ENCODE peak calls at places on chromosomes 1 and 21, in ten cellular contexts. G is NCI-H774; V is T47D; K is stimulated activated CD4-positive, alpha-beta T cell treated with anti-CD3 and anti-CD28 coated beads, Interleukin-15, amount 100 ng/mL, for 24 hours; F is mesenteric fat pad; T is sigmoid colon; M is CD8-positive, alpha-beta T cell; Q is fibroblast of lung; P is kidney glomerular epithelial cell; N is activated CD8-positive, alpha-beta memory T cell treated with anti-CD3 and anti-CD28 coated beads for 4 hours. E is an unnamed sample.

GRCh38 chr1:6127587-6128163 is 52.4 kb downstream of the CHD5 start:
- DNase-seq in V (peak), K (peak), G (peak), M (peak), P (peak), F (no peak), Q (peak), N (peak), T (peak), E (no peak)

GRCh38 chr1:11057477-11057876 is 2.3 kb downstream of the SRM start:
- DNase-seq in G (no peak), P (no peak), V (no peak), K (no peak), N (no peak), T (no peak), F (no peak), Q (no peak), M (no peak), E (no peak)

GRCh38 chr1:183124259-183124658 is 61.8 kb upstream of the LAMC2 start:
- DNase-seq in N (no peak), M (no peak), K (no peak), F (no peak), G (no peak), Q (no peak), V (no peak), T (no peak), P (no peak), E (no peak)

GRCh38 chr1:22827666-22828065 is 117.0 kb downstream of the EPHB2 start:
- DNase-seq in G (no peak), Q (no peak), M (no peak), T (no peak), F (no peak), P (no peak), N (no peak), V (no peak), K (no peak), E (no peak)

GRCh38 chr21:14917762-14918161 is 147.0 kb downstream of the NRIP1 start:
- DNase-seq in Q (no peak), T (no peak), V (no peak), K (no peak), F (no peak), P (no peak), G (no peak), M (no peak), N (no peak), E (no peak)

GRCh38 chr1:240091201-240091600 is 482 bp upstream of the FMN2 start:
- DNase-seq in T (no peak), V (no peak), G (no peak), M (no peak), P (no peak), K (no peak), Q (no peak), N (no peak), F (no peak), E (no peak)

GRCh38 chr1:18339161-18339560 is 141.6 kb upstream of the KLHDC7A start:
- DNase-seq in T (no peak), G (no peak), K (no peak), P (peak), F (no peak), N (no peak), M (no peak), V (no peak), Q (no peak), E (no peak)

GRCh38 chr21:38494688-38495087 is 3.6 kb downstream of the ERG start:
- DNase-seq in K (no peak), P (peak), F (no peak), T (no peak), M (no peak), N (no peak), V (no peak), G (no peak), Q (no peak), E (peak)

GRCh38 chr1:183267646-183268431 is 81.8 kb downstream of the LAMC2 start:
- DNase-seq in Q (peak), M (no peak), F (no peak), P (no peak), G (no peak), T (no peak), K (no peak), N (no peak), V (no peak), E (peak)

GRCh38 chr1:181117648-181118449 is 29.3 kb downstream of the IER5 start:
- DNase-seq in K (no peak), N (no peak), V (peak), F (no peak), G (peak), P (no peak), T (no peak), M (no peak), Q (peak), E (peak)

GRCh38 chr21:22880573-22880972 is 1882.4 kb downstream of the NCAM2 start:
- DNase-seq in K (no peak), T (no peak), Q (no peak), P (peak), N (no peak), F (no peak), G (no peak), M (no peak), V (no peak), E (no peak)

GRCh38 chr1:211642870-211643269 is 32.6 kb downstream of the NEK2 start:
- DNase-seq in M (peak), V (no peak), K (no peak), Q (no peak), P (no peak), N (no peak), F (peak), T (no peak), G (no peak), E (no peak)

GRCh38 chr1:205228052-205228451 is 306 bp downstream of the TMCC2 start:
- DNase-seq in M (no peak), F (no peak), N (no peak), G (no peak), Q (no peak), T (no peak), V (no peak), K (peak), P (no peak), E (no peak)

GRCh38 chr1:80462006-80462405 is 1338.7 kb upstream of the ADGRL2 start:
- DNase-seq in K (no peak), Q (no peak), V (no peak), P (no peak), N (no peak), T (no peak), G (no peak), F (no peak), M (no peak), E (no peak)

GRCh38 chr1:50968884-50969610 is 998 bp upstream of the CDKN2C start:
- DNase-seq in Q (peak), V (peak), M (peak), P (no peak), G (peak), T (peak), N (no peak), F (no peak), K (peak), E (peak)

GRCh38 chr1:205709059-205709398 is 28.7 kb upstream of the SLC45A3 start:
- DNase-seq in F (no peak), G (no peak), K (no peak), T (no peak), N (no peak), M (no peak), Q (peak), V (peak), P (peak), E (peak)

GRCh38 chr1:10692401-10693021 is 103.9 kb downstream of the CASZ1 start:
- DNase-seq in K (peak), Q (no peak), V (peak), N (peak), P (no peak), G (no peak), T (no peak), F (no peak), M (peak), E (no peak)

GRCh38 chr1:65247419-65248359 is 61.7 kb upstream of the DNAJC6 start:
- DNase-seq in M (no peak), V (peak), K (no peak), F (no peak), P (peak), N (no peak), T (no peak), G (no peak), Q (peak), E (peak)

GRCh38 chr1:181295215-181295614 is 188.1 kb upstream of the CACNA1E start:
- DNase-seq in Q (no peak), V (no peak), F (no peak), N (no peak), K (no peak), P (no peak), M (no peak), G (no peak), T (no peak), E (no peak)

GRCh38 chr1:59422921-59423575 is 126.2 kb downstream of the FGGY start:
- DNase-seq in N (no peak), Q (peak), P (no peak), K (no peak), F (no peak), V (peak), G (no peak), M (no peak), T (peak), E (no peak)

GRCh38 chr1:179706339-179706941 is 36.7 kb upstream of the FAM163A start:
- DNase-seq in F (no peak), V (peak), P (peak), M (peak), K (peak), N (peak), Q (peak), G (peak), T (no peak), E (peak)

GRCh38 chr1:37865348-37866119 is 6.1 kb upstream of the MTF1 start:
- DNase-seq in K (peak), G (no peak), V (no peak), F (no peak), Q (peak), T (no peak), P (no peak), M (no peak), N (no peak), E (no peak)

GRCh38 chr1:81950845-81951244 is 150.1 kb downstream of the ADGRL2 start:
- DNase-seq in N (no peak), F (no peak), V (no peak), P (no peak), G (no peak), M (no peak), K (no peak), T (no peak), Q (peak), E (no peak)

GRCh38 chr1:230618537-230618936 is 23.7 kb upstream of the COG2 start:
- DNase-seq in N (no peak), F (no peak), G (no peak), P (no peak), Q (no peak), V (no peak), T (no peak), M (no peak), K (no peak), E (no peak)

GRCh38 chr1:91440845-91441244 is 36.2 kb upstream of the HFM1 start:
- DNase-seq in V (peak), G (no peak), M (no peak), Q (peak), T (no peak), N (no peak), P (no peak), F (no peak), K (no peak), E (no peak)

GRCh38 chr1:113871597-113872113 is at the start of gene PTPN22:
- DNase-seq in P (peak), G (no peak), V (peak), M (peak), T (no peak), F (no peak), N (peak), K (peak), Q (peak), E (peak)